ENCODE peak calls at places on chromosome 1, in eight cellular contexts. P, T, U, Z, B, W, N and I are unnamed samples. For H3K4me1 and H3K36me3, the result is how much of the 10 kb centered on the place peaks cover.

GRCh38 chr1:46133181-46133658 is 791 bp upstream of the PIK3R3 start:
- DNase-seq in P (no peak), T (no peak), U (no peak), Z (no peak), B (peak), W (no peak), N (no peak), I (no peak)

GRCh38 chr1:151641229-151641628 is 29.4 kb downstream of the SNX27 start:
- DNase-seq in P (no peak), T (no peak), U (no peak), Z (no peak), B (no peak), W (no peak), N (no peak), I (no peak)

GRCh38 chr1:23718482-23718881 is 24.8 kb upstream of the ELOA start:
- DNase-seq in P (no peak), T (no peak), U (no peak), Z (peak), B (no peak), W (no peak), N (peak), I (no peak)

GRCh38 chr1:185520188-185520935 is 203.3 kb upstream of the IVNS1ABP start:
- DNase-seq in P (no peak), T (no peak), U (no peak), Z (no peak), B (no peak), W (no peak), N (no peak), I (no peak)

GRCh38 chr1:41898191-41898713 is 20.5 kb downstream of the HIVEP3 start:
- DNase-seq in P (peak), T (no peak), U (peak), Z (peak), B (no peak), W (peak), N (peak), I (no peak)

GRCh38 chr1:226825037-226825745 is 45.2 kb upstream of the PSEN2 start:
- DNase-seq in P (no peak), T (no peak), U (peak), Z (no peak), B (no peak), W (no peak), N (no peak), I (no peak)

GRCh38 chr1:204883405-204883804 is 12.7 kb downstream of the NFASC start:
- DNase-seq in P (no peak), T (no peak), U (no peak), Z (no peak), B (no peak), W (no peak), N (no peak), I (no peak)

GRCh38 chr1:38014171-38014570 is 1.6 kb downstream of the UTP11 start:
- DNase-seq in P (no peak), T (no peak), U (no peak), Z (peak), B (no peak), W (no peak), N (no peak), I (no peak)

GRCh38 chr1:210464519-210465039 is 135.9 kb downstream of the HHAT start:
- DNase-seq in P (no peak), T (peak), U (peak), Z (no peak), B (no peak), W (no peak), N (no peak), I (no peak)

GRCh38 chr1:81433676-81434075 is 367.1 kb upstream of the ADGRL2 start:
- DNase-seq in P (no peak), T (no peak), U (no peak), Z (no peak), B (no peak), W (no peak), N (no peak), I (no peak)

GRCh38 chr1:19445417-19446342 is 39.7 kb downstream of the CAPZB start:
- DNase-seq in P (no peak), T (peak), U (no peak), Z (no peak), B (peak), W (no peak), N (no peak), I (no peak)

GRCh38 chr1:86450847-86451246 is 17.9 kb upstream of the CLCA1 start:
- DNase-seq in P (no peak), T (no peak), U (no peak), Z (no peak), B (no peak), W (no peak), N (no peak), I (no peak)

GRCh38 chr1:56795864-56796263 is 23.3 kb downstream of the FYB2 start:
- DNase-seq in P (no peak), T (no peak), U (no peak), Z (no peak), B (no peak), W (no peak), N (no peak), I (no peak)

GRCh38 chr1:233087001-233087881 is 136.8 kb downstream of the NTPCR start:
- DNase-seq in P (no peak), T (no peak), U (no peak), Z (no peak), B (no peak), W (no peak), N (no peak), I (no peak)

GRCh38 chr1:204359131-204359473 is 627 bp downstream of the PLEKHA6 start:
- DNase-seq in P (no peak), T (no peak), U (no peak), Z (no peak), B (no peak), W (no peak), N (no peak), I (no peak)

GRCh38 chr1:31244326-31244725 is 4.6 kb upstream of the NKAIN1 start:
- DNase-seq in P (no peak), T (no peak), U (no peak), Z (peak), B (no peak), W (no peak), N (no peak), I (no peak)

GRCh38 chr1:4652631-4653327 is 1.6 kb upstream of the AJAP1 start:
- DNase-seq in P (no peak), T (peak), U (no peak), Z (peak), B (peak), W (peak), N (no peak), I (peak)

GRCh38 chr1:3255680-3256079 is 186.7 kb downstream of the PRDM16 start:
- DNase-seq in P (no peak), T (no peak), U (no peak), Z (no peak), B (no peak), W (no peak), N (no peak), I (no peak)

GRCh38 chr1:12204140-12204539 is 25.7 kb upstream of the VPS13D start:
- DNase-seq in P (peak), T (no peak), U (no peak), Z (no peak), B (no peak), W (no peak), N (no peak), I (no peak)

GRCh38 chr1:119544165-119544762 is 37.3 kb downstream of the HSD3B1 start:
- DNase-seq in P (no peak), T (no peak), U (no peak), Z (peak), B (no peak), W (no peak), N (no peak), I (no peak)

GRCh38 chr1:22176258-22176657 is 33.4 kb upstream of the WNT4 start:
- DNase-seq in P (no peak), T (no peak), U (no peak), Z (no peak), B (no peak), W (no peak), N (no peak), I (no peak)

GRCh38 chr1:177181631-177182291 is 11.0 kb downstream of the BRINP2 start:
- DNase-seq in P (no peak), T (peak), U (no peak), Z (peak), B (peak), W (no peak), N (peak), I (peak)

GRCh38 chr1:164771568-164772350 is 212.8 kb downstream of the PBX1 start:
- DNase-seq in P (no peak), T (no peak), U (peak), Z (peak), B (no peak), W (no peak), N (peak), I (peak)

GRCh38 chr1:97084566-97084965 is 363.0 kb downstream of the PTBP2 start:
- DNase-seq in P (no peak), T (no peak), U (no peak), Z (no peak), B (no peak), W (no peak), N (peak), I (no peak)

GRCh38 chr1:95369985-95370670 is 136.1 kb downstream of the RWDD3 start:
- DNase-seq in P (no peak), T (no peak), U (no peak), Z (no peak), B (no peak), W (no peak), N (no peak), I (no peak)

GRCh38 chr1:30161953-30162352 is 561.4 kb downstream of the MATN1 start:
- DNase-seq in P (no peak), T (no peak), U (no peak), Z (no peak), B (no peak), W (no peak), N (no peak), I (no peak)

GRCh38 chr1:109399326-109399957 is 1.7 kb upstream of the SORT1 start:
- DNase-seq in P (no peak), T (no peak), U (no peak), Z (peak), B (no peak), W (no peak), N (peak), I (no peak)

GRCh38 chr1:109398343-109399225 is 866 bp upstream of the SORT1 start:
- DNase-seq in P (no peak), T (no peak), U (no peak), Z (no peak), B (no peak), W (no peak), N (no peak), I (no peak)

GRCh38 chr1:109396971-109397370 is 747 bp downstream of the SORT1 start:
- DNase-seq in P (no peak), T (no peak), U (peak), Z (no peak), B (no peak), W (no peak), N (no peak), I (no peak)

GRCh38 chr1:109396513-109396839 is 1.2 kb downstream of the SORT1 start:
- DNase-seq in P (no peak), T (no peak), U (no peak), Z (no peak), B (no peak), W (no peak), N (no peak), I (no peak)

DNA sequence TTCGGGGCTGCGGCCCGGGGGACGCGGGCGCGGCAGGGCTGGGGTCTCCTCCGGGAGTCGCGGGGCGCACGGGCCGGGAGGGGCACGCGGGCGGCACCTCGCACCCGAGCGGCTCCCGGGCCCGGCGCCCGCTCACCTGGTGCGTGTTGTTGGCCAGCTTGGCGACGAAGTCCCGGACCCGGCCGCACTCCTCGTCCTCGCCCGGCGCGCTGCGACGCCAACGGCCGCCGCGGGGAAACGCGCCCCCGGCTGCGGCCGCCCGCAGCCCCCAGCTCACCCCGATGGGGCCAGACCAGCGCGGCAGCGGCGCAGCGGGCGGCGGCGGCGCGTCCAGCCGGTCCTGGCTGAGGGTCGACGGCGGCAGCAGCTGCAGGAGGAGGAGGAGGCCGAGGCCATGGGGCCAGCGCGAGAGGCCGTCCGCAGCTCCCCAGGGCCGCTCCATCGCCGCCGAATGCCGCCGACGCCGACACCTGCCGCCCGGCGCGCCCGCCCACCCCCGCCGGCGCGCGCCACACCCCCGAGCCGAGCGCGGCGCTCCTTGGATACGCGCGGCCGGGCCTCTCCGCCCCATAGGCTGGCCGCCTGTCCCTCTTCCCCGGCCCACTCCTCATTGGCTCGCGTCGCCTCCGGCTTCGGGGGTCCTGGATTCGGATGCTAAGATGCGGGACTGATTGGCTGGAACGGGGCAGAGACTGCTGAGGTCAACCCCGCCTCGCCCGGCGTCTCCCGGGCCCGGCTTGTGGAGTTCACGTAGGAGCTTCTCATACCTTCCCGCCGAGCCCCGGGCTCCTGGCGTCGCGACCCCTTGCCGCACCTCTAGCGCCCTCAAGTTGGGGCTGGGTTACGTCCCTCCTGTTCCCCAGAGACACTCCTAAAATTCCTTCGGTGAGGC is at the start of gene SORT1:
- DNase-seq in P (peak), T (peak), U (peak), Z (peak), B (peak), W (peak), N (peak), I (peak)
- H3K4me1 ChIP-seq in P (under half), T (under half), U (under half), Z (under half), B (under half), W (under half), N (under half), I (under half)

GRCh38 chr1:52602328-52603300 is at the start of gene GPX7:
- DNase-seq in P (peak), T (peak), U (peak), Z (peak), B (peak), W (peak), N (peak), I (peak)

GRCh38 chr1:52601976-52602327 is 219 bp upstream of the GPX7 start:
- DNase-seq in P (no peak), T (no peak), U (peak), Z (no peak), B (no peak), W (no peak), N (peak), I (no peak)

GRCh38 chr1:52603301-52603675 is 1.1 kb downstream of the GPX7 start:
- DNase-seq in P (no peak), T (no peak), U (no peak), Z (peak), B (no peak), W (no peak), N (no peak), I (no peak)

GRCh38 chr1:52600533-52601179 is 1.5 kb upstream of the GPX7 start:
- DNase-seq in P (no peak), T (no peak), U (no peak), Z (no peak), B (no peak), W (no peak), N (no peak), I (no peak)

GRCh38 chr1:52601519-52601918 is 652 bp upstream of the GPX7 start:
- DNase-seq in P (no peak), T (no peak), U (no peak), Z (no peak), B (no peak), W (no peak), N (no peak), I (no peak)
- H3K36me3 ChIP-seq in P (under half), T (under half), U (under half), Z (under half), B (under half), W (under half), N (under half), I (under half)

DNA sequence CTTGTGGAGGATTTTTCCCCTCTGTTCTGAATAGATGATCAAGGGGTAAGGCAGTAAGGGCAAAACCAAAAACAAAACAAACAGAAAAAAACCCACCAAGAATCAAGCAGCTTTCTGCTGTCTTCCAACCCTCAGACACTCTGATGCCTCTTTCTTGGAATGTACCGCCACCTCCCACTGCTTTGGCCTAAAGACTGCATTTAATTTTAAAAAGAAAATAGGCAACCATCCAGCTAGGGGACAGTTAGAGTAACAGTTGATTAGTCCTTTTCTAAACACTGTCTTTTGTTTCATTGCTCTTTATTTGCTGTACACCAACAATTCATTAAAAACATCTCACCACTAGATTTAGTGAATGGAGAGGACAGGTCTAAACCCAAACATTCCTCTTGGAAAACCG is 21.5 kb downstream of the WLS start:
- DNase-seq in P (no peak), T (no peak), U (no peak), Z (peak), B (no peak), W (no peak), N (no peak), I (no peak)
- H3K4me1 ChIP-seq in P (under half), T (under half), U (under half), Z (under half), B (under half), W (under half), N (under half), I (under half)

GRCh38 chr1:193310569-193310968 is 124.2 kb upstream of the B3GALT2 start:
- DNase-seq in P (no peak), T (no peak), U (no peak), Z (no peak), B (no peak), W (no peak), N (no peak), I (no peak)

GRCh38 chr1:193313354-193314140 is 127.1 kb upstream of the B3GALT2 start:
- DNase-seq in P (no peak), T (no peak), U (no peak), Z (no peak), B (no peak), W (no peak), N (no peak), I (no peak)

GRCh38 chr1:193311226-193311948 is 125.0 kb upstream of the B3GALT2 start:
- DNase-seq in P (no peak), T (no peak), U (no peak), Z (no peak), B (no peak), W (no peak), N (no peak), I (no peak)

GRCh38 chr1:193308438-193308837 is 122.0 kb upstream of the B3GALT2 start:
- DNase-seq in P (no peak), T (no peak), U (no peak), Z (peak), B (no peak), W (no peak), N (no peak), I (no peak)

DNA sequence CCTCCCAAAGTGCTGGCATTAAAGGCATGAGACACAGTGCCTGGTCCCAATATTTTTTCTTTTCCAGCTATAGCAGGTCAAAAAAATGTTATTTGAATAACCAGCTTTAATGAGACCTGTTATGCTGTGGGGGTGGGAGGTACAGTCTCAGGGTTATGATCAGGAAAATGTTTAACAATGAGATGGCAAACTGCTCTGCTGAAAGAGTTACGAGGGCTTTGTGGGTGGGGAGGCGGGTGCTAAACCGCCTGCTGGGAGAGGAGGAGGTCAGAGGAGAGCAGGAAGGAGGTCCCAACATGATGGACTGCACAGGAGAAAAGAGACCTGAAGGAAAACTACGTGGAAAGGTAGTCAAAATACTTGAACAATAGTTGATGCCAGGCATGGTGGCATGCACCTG is 126.0 kb upstream of the B3GALT2 start:
- DNase-seq in P (no peak), T (no peak), U (no peak), Z (no peak), B (no peak), W (no peak), N (no peak), I (no peak)
- H3K36me3 ChIP-seq in P (under half), T (under half), U (under half), Z (under half), B (under half), W (under half), N (under half), I (under half)

GRCh38 chr1:27666294-27666693 is 5.7 kb downstream of the IFI6 start:
- DNase-seq in P (no peak), T (no peak), U (no peak), Z (no peak), B (no peak), W (no peak), N (no peak), I (no peak)

GRCh38 chr1:27663735-27664119 is 8.3 kb downstream of the IFI6 start:
- DNase-seq in P (no peak), T (no peak), U (no peak), Z (no peak), B (no peak), W (no peak), N (no peak), I (no peak)

GRCh38 chr1:27664291-27664690 is 7.7 kb downstream of the IFI6 start:
- DNase-seq in P (no peak), T (no peak), U (no peak), Z (no peak), B (no peak), W (no peak), N (no peak), I (no peak)

GRCh38 chr1:27666791-27667254 is 5.2 kb downstream of the IFI6 start:
- DNase-seq in P (no peak), T (no peak), U (no peak), Z (no peak), B (no peak), W (no peak), N (no peak), I (no peak)

DNA sequence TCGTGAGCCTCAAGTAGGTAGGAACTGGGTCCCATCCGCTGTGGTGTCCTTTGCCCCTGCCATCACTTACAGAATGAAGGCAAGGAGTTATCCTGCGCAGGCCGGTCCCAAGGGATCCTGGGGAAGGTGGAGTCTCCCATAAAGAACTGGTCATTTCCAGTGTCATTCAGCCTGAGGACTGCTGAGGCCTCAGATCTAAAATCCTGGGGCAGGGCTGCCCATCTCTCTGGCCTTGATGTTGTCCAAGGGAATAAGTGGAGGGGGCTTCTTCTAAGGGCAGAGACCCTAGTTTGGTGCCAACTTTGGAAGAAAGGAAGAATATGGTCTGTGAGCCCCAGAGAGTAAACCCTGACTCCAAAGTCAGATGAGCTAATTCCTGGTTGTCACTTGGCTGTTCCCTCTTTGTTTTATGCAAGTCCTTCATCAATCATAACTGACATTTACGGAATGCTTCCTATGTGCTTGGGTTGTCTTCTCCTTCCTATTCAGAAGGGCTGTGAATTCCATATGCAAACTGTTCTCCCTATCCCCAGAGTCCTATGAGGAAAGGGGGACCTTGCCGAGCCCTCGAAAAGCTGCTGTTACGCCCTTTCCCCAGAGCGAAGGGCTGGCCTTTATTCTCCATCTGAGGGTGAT is 6.9 kb downstream of the IFI6 start:
- DNase-seq in P (no peak), T (peak), U (no peak), Z (no peak), B (no peak), W (no peak), N (no peak), I (no peak)
- H3K4me1 ChIP-seq in P (half or more), T (under half), U (under half), Z (under half), B (under half), W (under half), N (under half), I (under half)

GRCh38 chr1:156475568-156476500 is 24.7 kb downstream of the MEF2D start:
- DNase-seq in P (no peak), T (peak), U (peak), Z (no peak), B (peak), W (no peak), N (peak), I (peak)
- H3K36me3 ChIP-seq in P (half or more), T (half or more), U (under half), Z (half or more), B (half or more), W (half or more), N (under half), I (under half)